ENCODE peak calls at places on chromosome 13, in four cellular contexts. B, M, I and Z are unnamed samples.

GRCh38 chr13:78241278-78241919 is 322.8 kb upstream of the EDNRB start:
- DNase-seq in B (peak), I (peak), M (peak), Z (peak)

GRCh38 chr13:110485604-110486003 is 75.9 kb downstream of the RAB20 start:
- DNase-seq in I (no peak), B (peak), M (peak), Z (peak)

GRCh38 chr13:18212873-18213272 is 968.8 kb downstream of the TUBA3C start:
- DNase-seq in M (peak), I (peak), B (no peak), Z (no peak)

GRCh38 chr13:109790951-109791605 is 4.7 kb upstream of the IRS2 start:
- DNase-seq in I (peak), M (peak), B (peak), Z (no peak)

GRCh38 chr13:96672016-96672415 is 322.3 kb downstream of the OXGR1 start:
- DNase-seq in B (no peak), M (no peak), I (no peak), Z (no peak)

GRCh38 chr13:21901772-21902708 is 231.2 kb downstream of the FGF9 start:
- DNase-seq in I (peak), B (peak), M (no peak), Z (no peak)

GRCh38 chr13:102260256-102260655 is 141.6 kb downstream of the FGF14 start:
- DNase-seq in I (no peak), B (no peak), M (no peak), Z (no peak)

GRCh38 chr13:108036411-108036810 is 178.9 kb downstream of the LIG4 start:
- DNase-seq in B (no peak), I (no peak), M (no peak), Z (no peak)

GRCh38 chr13:102089177-102089576 is 312.7 kb downstream of the FGF14 start:
- DNase-seq in I (no peak), M (peak), B (no peak), Z (no peak)

GRCh38 chr13:103862525-103862924 is 796.3 kb upstream of the SLC10A2 start:
- DNase-seq in B (no peak), I (no peak), M (no peak), Z (no peak)

GRCh38 chr13:20825476-20825875 is 51.7 kb upstream of the EEF1AKMT1 start:
- DNase-seq in M (no peak), I (peak), B (no peak), Z (no peak)

GRCh38 chr13:91922969-91923592 is 524.7 kb downstream of the GPC5 start:
- DNase-seq in I (no peak), M (peak), B (no peak), Z (no peak)

GRCh38 chr13:110249326-110249725 is 57.6 kb downstream of the COL4A1 start:
- DNase-seq in B (no peak), M (no peak), I (no peak), Z (no peak)

GRCh38 chr13:78649997-78650724 is 8.8 kb downstream of the OBI1 start:
- DNase-seq in M (no peak), I (no peak), B (no peak), Z (no peak)

GRCh38 chr13:25268561-25268960 is 18.7 kb downstream of the MTMR6 start:
- DNase-seq in B (no peak), M (no peak), I (no peak), Z (no peak)

GRCh38 chr13:83221256-83221655 is 661.0 kb downstream of the SLITRK1 start:
- DNase-seq in I (no peak), B (no peak), M (peak), Z (no peak)

GRCh38 chr13:32316030-32316344 is 679 bp downstream of the BRCA2 start:
- DNase-seq in B (no peak), M (no peak), I (no peak), Z (no peak)

GRCh38 chr13:113548171-113548641 is 36.3 kb upstream of the TFDP1 start:
- DNase-seq in B (peak), M (no peak), I (no peak), Z (no peak)

GRCh38 chr13:42102961-42103688 is 54.7 kb downstream of the DGKH start:
- DNase-seq in B (no peak), M (no peak), I (peak), Z (no peak)

GRCh38 chr13:109818136-109818535 is 31.8 kb upstream of the IRS2 start:
- DNase-seq in M (no peak), B (no peak), I (no peak), Z (no peak)

GRCh38 chr13:113959198-113959597 is 14.7 kb downstream of the C13orf46 start:
- DNase-seq in I (no peak), M (no peak), B (no peak), Z (no peak)

GRCh38 chr13:113774177-113775107 is 15.4 kb downstream of the TMEM255B start:
- DNase-seq in I (peak), B (no peak), M (no peak), Z (no peak)

GRCh38 chr13:106768991-106769390 is 201.1 kb upstream of the ARGLU1 start:
- DNase-seq in B (no peak), I (no peak), M (no peak), Z (no peak)

GRCh38 chr13:41590643-41591042 is 133.3 kb downstream of the RGCC start:
- DNase-seq in I (no peak), M (no peak), B (no peak), Z (no peak)

GRCh38 chr13:92196566-92197256 is 798.3 kb downstream of the GPC5 start:
- DNase-seq in M (no peak), I (peak), B (no peak), Z (no peak)

GRCh38 chr13:102707465-102707864 is 12.6 kb upstream of the METTL21C start:
- DNase-seq in I (peak), B (no peak), M (no peak), Z (no peak)

DNA sequence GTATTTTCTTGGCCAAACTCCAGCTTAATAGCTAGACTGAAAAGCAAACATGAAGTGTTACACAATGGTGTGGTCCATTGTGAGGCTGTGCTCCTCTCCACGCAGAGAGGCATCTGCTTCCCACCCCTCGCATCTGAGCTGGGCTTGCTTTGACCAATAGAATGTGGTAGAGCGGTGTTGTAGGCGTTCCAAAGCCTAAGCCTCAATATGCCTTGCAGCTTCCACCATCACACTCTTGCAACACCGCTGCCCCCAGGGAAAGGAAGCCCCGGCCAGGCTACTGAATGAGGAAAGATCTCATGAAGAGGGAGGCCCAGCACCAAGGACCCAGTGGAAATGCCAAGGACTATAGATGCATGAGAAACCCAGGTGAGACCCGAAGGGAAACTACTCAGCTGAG is 9.4 kb downstream of the FLT1 start:
- DNase-seq in B (no peak), I (no peak), M (peak), Z (no peak)
- H3K56ac ChIP-seq in B (no peak), I (no peak), M (no peak), Z (no peak)

GRCh38 chr13:36356058-36356457 is 9.9 kb upstream of the SPART start:
- DNase-seq in B (no peak), M (no peak), I (no peak), Z (no peak)
- H2BK15ac ChIP-seq in B (no peak), M (no peak), I (no peak), Z (no peak)

DNA sequence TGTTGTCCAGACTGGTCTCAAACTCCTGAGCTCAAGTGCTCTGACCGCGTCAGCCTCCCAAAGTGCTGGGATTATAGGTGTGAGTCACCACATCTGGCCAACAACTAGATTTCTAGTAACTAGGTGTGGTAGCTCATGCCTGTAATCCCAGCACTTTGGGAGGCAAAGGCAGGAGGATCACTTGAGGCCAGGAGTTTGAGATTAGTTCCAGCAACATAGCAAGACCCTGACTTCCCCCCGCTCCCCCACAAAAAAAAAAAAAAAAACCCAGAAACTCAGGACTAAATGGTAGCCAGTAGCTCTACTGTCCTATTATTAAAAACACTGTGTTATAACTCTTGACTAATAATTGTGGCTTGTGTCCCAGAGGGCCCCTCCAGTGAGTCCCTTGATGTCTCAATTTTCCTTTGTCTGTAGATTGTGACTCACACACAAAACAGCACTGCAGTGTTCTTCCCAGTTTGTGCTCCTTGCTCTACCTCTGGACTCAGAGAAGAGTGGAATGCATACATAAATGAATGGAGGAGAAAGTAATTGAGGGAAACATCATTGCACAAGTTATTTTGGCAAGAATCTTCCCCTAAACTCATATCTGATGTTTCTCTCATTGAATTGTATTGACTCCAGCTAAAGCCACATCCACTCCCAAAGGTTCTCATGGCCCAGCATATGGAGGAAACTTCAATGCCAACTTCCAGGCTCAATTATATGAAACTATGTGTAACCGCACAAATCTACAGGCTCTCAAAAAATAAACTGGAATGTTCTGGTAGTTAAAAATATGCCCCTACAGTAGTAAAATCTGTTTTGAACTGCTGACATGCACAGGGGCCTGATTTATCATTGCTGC is 8.8 kb downstream of the TPT1 start:
- DNase-seq in B (no peak), I (peak), M (no peak), Z (no peak)
- H3K56ac ChIP-seq in B (no peak), I (no peak), M (no peak), Z (no peak)

GRCh38 chr13:30000373-30000770 is 150.0 kb upstream of the UBL3 start:
- DNase-seq in B (no peak), M (no peak), I (no peak), Z (no peak)
- H2BK15ac ChIP-seq in B (no peak), M (no peak), I (no peak), Z (no peak)

GRCh38 chr13:74922963-74923362 is 559.0 kb downstream of the TBC1D4 start:
- DNase-seq in B (no peak), M (peak), I (no peak), Z (no peak)
- H3K56ac ChIP-seq in B (no peak), M (no peak), I (no peak), Z (no peak)

DNA sequence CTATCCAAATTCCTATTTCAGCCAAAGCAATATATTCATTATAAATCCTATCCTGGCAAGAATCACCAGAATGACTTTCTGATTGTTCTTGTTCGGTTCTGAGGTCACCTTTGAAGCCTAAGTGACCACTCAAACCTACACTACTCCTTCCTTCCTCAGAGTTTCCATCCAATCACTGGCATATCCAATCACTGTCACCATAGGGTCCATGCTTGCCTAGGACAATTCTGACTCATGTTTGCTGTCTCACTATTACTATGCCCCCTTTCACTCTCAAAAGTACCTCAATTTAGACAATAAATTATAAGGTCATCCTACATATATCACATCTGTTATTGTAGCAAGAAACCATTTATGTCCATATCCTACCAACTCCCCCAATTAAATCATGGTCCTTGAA is 58.9 kb downstream of the UBL3 start:
- DNase-seq in I (no peak), M (no peak), B (no peak), Z (no peak)
- H2BK15ac ChIP-seq in I (no peak), M (no peak), B (no peak), Z (no peak)

GRCh38 chr13:46495066-46495465 is 57.9 kb upstream of the LRCH1 start:
- DNase-seq in I (no peak), M (peak), B (no peak), Z (no peak)
- H3K56ac ChIP-seq in I (no peak), M (no peak), B (no peak), Z (no peak)

GRCh38 chr13:26561636-26562537 is 4.4 kb downstream of the WASF3 start:
- DNase-seq in B (no peak), I (peak), M (peak), Z (no peak)
- H2BK15ac ChIP-seq in B (no peak), I (peak), M (no peak), Z (no peak)